ENCODE peak calls at places on chromosomes 16 and 17, in seven cellular contexts. Y, V, R, L, Q, A and W are unnamed samples.

GRCh38 chr16:82843606-82844271 is 217.0 kb downstream of the CDH13 start:
- DNase-seq in Y (no peak), V (no peak), R (no peak), L (no peak), Q (no peak), A (no peak), W (no peak)

GRCh38 chr16:57479422-57480126 is 6.7 kb downstream of the DOK4 start:
- DNase-seq in Y (no peak), V (no peak), R (no peak), L (no peak), Q (peak), A (no peak), W (no peak)

GRCh38 chr17:67068999-67069398 is 24.6 kb downstream of the CACNG1 start:
- DNase-seq in Y (no peak), V (no peak), R (no peak), L (no peak), Q (no peak), A (no peak), W (no peak)

GRCh38 chr17:29615492-29616299 is 7.0 kb downstream of the CORO6 start:
- DNase-seq in Y (peak), V (peak), R (peak), L (peak), Q (peak), A (peak), W (peak)

GRCh38 chr16:28596840-28597691 is at the start of gene SULT1A2:
- DNase-seq in Y (no peak), V (peak), R (no peak), L (no peak), Q (no peak), A (no peak), W (no peak)

GRCh38 chr17:57256708-57257112 is 387 bp downstream of the MSI2 start:
- DNase-seq in Y (peak), V (no peak), R (no peak), L (no peak), Q (peak), A (peak), W (no peak)

GRCh38 chr16:2152695-2153506 is 2.7 kb upstream of the TRAF7 start:
- DNase-seq in Y (no peak), V (no peak), R (no peak), L (no peak), Q (peak), A (no peak), W (no peak)

GRCh38 chr17:77491921-77492445 is 351.2 kb downstream of the SEC14L1 start:
- DNase-seq in Y (peak), V (no peak), R (no peak), L (no peak), Q (no peak), A (peak), W (peak)

GRCh38 chr17:4087911-4088693 is 54.7 kb downstream of the ZZEF1 start:
- DNase-seq in Y (no peak), V (peak), R (no peak), L (no peak), Q (peak), A (no peak), W (no peak)

GRCh38 chr17:49434821-49435581 is 20.3 kb upstream of the PHB1 start:
- DNase-seq in Y (peak), V (peak), R (no peak), L (peak), Q (peak), A (peak), W (peak)

GRCh38 chr16:86508947-86509758 is 1.2 kb upstream of the FOXF1 start:
- DNase-seq in Y (peak), V (peak), R (no peak), L (no peak), Q (peak), A (peak), W (peak)

GRCh38 chr17:72613411-72614292 is 478.8 kb downstream of the SLC39A11 start:
- DNase-seq in Y (no peak), V (peak), R (no peak), L (peak), Q (peak), A (no peak), W (no peak)

GRCh38 chr16:74455213-74455612 is 33.9 kb upstream of the CLEC18B start:
- DNase-seq in Y (no peak), V (peak), R (no peak), L (no peak), Q (peak), A (no peak), W (no peak)

GRCh38 chr17:1312261-1312870 is 32.9 kb downstream of the TRARG1 start:
- DNase-seq in Y (no peak), V (no peak), R (no peak), L (no peak), Q (no peak), A (no peak), W (no peak)

GRCh38 chr16:66849543-66849942 is 5.3 kb downstream of the CA7 start:
- DNase-seq in Y (no peak), V (no peak), R (no peak), L (no peak), Q (no peak), A (no peak), W (no peak)

GRCh38 chr17:80146121-80147034 is 550 bp downstream of the EIF4A3 start:
- DNase-seq in Y (peak), V (no peak), R (no peak), L (no peak), Q (no peak), A (peak), W (peak)

GRCh38 chr17:16171613-16172012 is 43.7 kb downstream of the NCOR1 start:
- DNase-seq in Y (no peak), V (peak), R (no peak), L (peak), Q (peak), A (no peak), W (no peak)

GRCh38 chr17:71412803-71413202 is 708.0 kb upstream of the SOX9 start:
- DNase-seq in Y (no peak), V (peak), R (no peak), L (peak), Q (peak), A (no peak), W (no peak)

GRCh38 chr16:23196577-23196976 is 14.0 kb downstream of the SCNN1G start:
- DNase-seq in Y (no peak), V (no peak), R (no peak), L (no peak), Q (no peak), A (no peak), W (no peak)

GRCh38 chr17:22131740-22132139 is 439.4 kb downstream of the KCNJ18 start:
- DNase-seq in Y (no peak), V (no peak), R (no peak), L (no peak), Q (no peak), A (no peak), W (no peak)

GRCh38 chr17:81517339-81518112 is 4.9 kb upstream of the ACTG1 start:
- DNase-seq in Y (peak), V (no peak), R (no peak), L (no peak), Q (no peak), A (peak), W (peak)

DNA sequence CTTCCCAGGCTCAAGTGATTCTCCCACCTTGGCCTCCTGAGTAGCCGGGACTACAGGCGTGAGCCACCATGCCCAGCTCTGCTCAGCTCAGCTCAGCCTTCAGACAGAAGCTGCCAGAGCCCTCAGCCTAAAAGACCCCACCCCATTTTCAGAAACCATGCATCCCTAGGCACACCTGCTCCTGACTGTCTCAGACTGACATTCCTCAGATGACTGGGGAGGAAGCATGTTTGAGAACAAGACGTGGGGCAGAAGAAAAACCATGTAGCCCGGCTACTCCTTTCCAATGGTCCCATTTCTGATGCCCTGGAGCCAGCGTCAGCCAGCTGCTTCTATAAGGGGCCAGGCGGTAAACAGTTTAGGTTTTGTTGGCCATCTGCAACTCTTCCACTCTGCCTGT is 3.0 kb upstream of the SRL start:
- DNase-seq in Y (no peak), V (no peak), R (no peak), L (no peak), Q (no peak), A (no peak), W (no peak)
- TF ChIP-seq CTCF in Y (no peak), V (no peak), R (no peak), L (no peak), Q (no peak), A (no peak), W (no peak)

GRCh38 chr16:71845639-71846431 is at the start of gene ATXN1L:
- DNase-seq in Y (peak), V (peak), R (peak), L (peak), Q (peak), A (peak), W (peak)
- TF ChIP-seq CTCF in Y (no peak), V (no peak), R (no peak), L (no peak), Q (no peak), A (peak), W (no peak)

GRCh38 chr16:30979170-30980067 is 5.6 kb upstream of the HSD3B7 start:
- DNase-seq in Y (no peak), V (no peak), R (no peak), L (no peak), Q (no peak), A (no peak), W (no peak)

GRCh38 chr16:30980434-30980833 is 4.6 kb upstream of the HSD3B7 start:
- DNase-seq in Y (no peak), V (no peak), R (no peak), L (no peak), Q (no peak), A (no peak), W (no peak)

GRCh38 chr16:30976486-30976885 is 8.5 kb upstream of the HSD3B7 start:
- DNase-seq in Y (no peak), V (no peak), R (no peak), L (no peak), Q (no peak), A (no peak), W (no peak)

GRCh38 chr16:30980068-30980371 is 5.0 kb upstream of the HSD3B7 start:
- DNase-seq in Y (no peak), V (no peak), R (no peak), L (no peak), Q (no peak), A (no peak), W (no peak)

GRCh38 chr16:30977502-30977901 is 7.5 kb upstream of the HSD3B7 start:
- DNase-seq in Y (no peak), V (no peak), R (no peak), L (no peak), Q (no peak), A (no peak), W (no peak)
- TF ChIP-seq CTCF in Y (peak), V (peak), R (no peak), L (peak), Q (peak), A (no peak), W (no peak)

DNA sequence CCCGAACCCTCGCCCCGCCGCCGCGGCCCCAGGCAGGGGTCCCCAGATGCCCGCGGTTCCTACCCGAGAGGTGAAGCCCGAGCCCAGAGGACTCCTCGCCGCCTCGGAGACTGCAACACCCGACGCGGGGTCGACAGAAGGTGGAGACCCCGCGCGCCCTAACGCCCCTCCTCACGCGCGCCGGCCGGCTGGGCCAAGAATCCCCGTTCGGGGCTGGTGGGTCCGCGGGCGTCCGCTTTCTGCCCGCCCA is 515 bp downstream of the SUMO2 start:
- DNase-seq in Y (no peak), V (no peak), R (no peak), L (no peak), Q (no peak), A (peak), W (no peak)
- TF ChIP-seq CTCF in Y (peak), V (no peak), R (no peak), L (no peak), Q (no peak), A (no peak), W (no peak)

GRCh38 chr16:598823-599739 is 9.2 kb downstream of the RAB40C start:
- DNase-seq in Y (no peak), V (no peak), R (no peak), L (no peak), Q (no peak), A (no peak), W (no peak)

GRCh38 chr16:596736-597060 is 6.8 kb downstream of the RAB40C start:
- DNase-seq in Y (no peak), V (no peak), R (no peak), L (no peak), Q (no peak), A (no peak), W (no peak)

GRCh38 chr16:603221-603620 is 13.4 kb downstream of the RAB40C start:
- DNase-seq in Y (no peak), V (no peak), R (no peak), L (no peak), Q (no peak), A (no peak), W (no peak)

GRCh38 chr16:595942-596735 is 6.3 kb downstream of the RAB40C start:
- DNase-seq in Y (no peak), V (peak), R (no peak), L (no peak), Q (no peak), A (no peak), W (no peak)

GRCh38 chr16:600781-601180 is 10.9 kb downstream of the RAB40C start:
- DNase-seq in Y (no peak), V (no peak), R (no peak), L (no peak), Q (no peak), A (no peak), W (no peak)
- TF ChIP-seq CTCF in Y (no peak), V (peak), R (no peak), L (peak), Q (peak), A (no peak), W (no peak)

GRCh38 chr16:26795184-26795583 is 271.5 kb upstream of the C16orf82 start:
- DNase-seq in Y (no peak), V (no peak), R (no peak), L (no peak), Q (no peak), A (no peak), W (no peak)
- TF ChIP-seq CTCF in Y (no peak), V (no peak), R (no peak), L (no peak), Q (no peak), A (no peak), W (no peak)